ENCODE peak calls at places on chromosomes 16 and 17, in eight cellular contexts. G is breast epithelium, M is sigmoid colon, C is vagina, D is Panc1, E is HepG2, L is H1, V is esophagus muscularis mucosa. R is an unnamed sample.

GRCh38 chr16:19014456-19014855 is 30.7 kb downstream of the TMC7 start:
- DNase-seq in D (no peak), L (no peak), G (no peak), V (no peak), E (peak), M (no peak), C (no peak), R (no peak)

GRCh38 chr16:75374388-75374787 is 58.9 kb downstream of the CFDP1 start:
- DNase-seq in C (no peak), M (no peak), D (no peak), V (no peak), L (no peak), G (no peak), E (no peak), R (no peak)

GRCh38 chr16:8026450-8026849 is 563.9 kb downstream of the TMEM114 start:
- DNase-seq in V (no peak), G (no peak), M (no peak), D (no peak), E (no peak), L (peak), C (no peak), R (peak)

GRCh38 chr16:20291807-20292206 is 35.5 kb downstream of the GP2 start:
- DNase-seq in E (no peak), G (no peak), M (no peak), D (no peak), V (no peak), L (no peak), C (no peak), R (no peak)

GRCh38 chr17:1746975-1747543 is 4.4 kb downstream of the SERPINF2 start:
- DNase-seq in D (no peak), V (no peak), C (no peak), E (no peak), M (no peak), L (peak), G (peak), R (no peak)

GRCh38 chr17:49290690-49291326 is 60.2 kb upstream of the PHOSPHO1 start:
- DNase-seq in G (no peak), M (no peak), V (no peak), L (no peak), D (peak), C (no peak), E (peak), R (peak)

GRCh38 chr17:38509008-38509771 is 80.9 kb downstream of the ARHGAP23 start:
- DNase-seq in D (peak), M (peak), V (peak), C (no peak), G (peak), E (peak), L (peak), R (peak)

GRCh38 chr17:50075446-50076032 is 19.6 kb upstream of the PDK2 start:
- DNase-seq in L (no peak), D (no peak), M (no peak), V (no peak), C (no peak), E (no peak), G (no peak), R (no peak)

GRCh38 chr17:27552467-27552779 is 78.6 kb upstream of the LGALS9 start:
- DNase-seq in M (no peak), G (no peak), E (peak), L (no peak), V (no peak), C (no peak), D (no peak), R (no peak)

GRCh38 chr17:55351027-55351625 is 70.5 kb downstream of the MMD start:
- DNase-seq in M (no peak), D (no peak), V (no peak), L (no peak), G (no peak), E (no peak), C (no peak), R (no peak)

GRCh38 chr16:35146723-35147458 is 1687.5 kb downstream of the TP53TG3F start:
- DNase-seq in V (peak), L (no peak), E (no peak), M (no peak), D (no peak), G (no peak), C (no peak), R (no peak)

GRCh38 chr16:35142147-35142808 is 1682.9 kb downstream of the TP53TG3F start:
- DNase-seq in M (no peak), D (no peak), E (no peak), L (no peak), C (no peak), G (no peak), V (no peak), R (no peak)

GRCh38 chr16:35142809-35143192 is 1683.4 kb downstream of the TP53TG3F start:
- DNase-seq in C (no peak), V (no peak), D (no peak), L (no peak), E (no peak), M (no peak), G (no peak), R (no peak)

GRCh38 chr16:35146031-35146710 is 1686.8 kb downstream of the TP53TG3F start:
- DNase-seq in V (peak), L (no peak), D (no peak), M (no peak), E (no peak), G (no peak), C (no peak), R (no peak)

DNA sequence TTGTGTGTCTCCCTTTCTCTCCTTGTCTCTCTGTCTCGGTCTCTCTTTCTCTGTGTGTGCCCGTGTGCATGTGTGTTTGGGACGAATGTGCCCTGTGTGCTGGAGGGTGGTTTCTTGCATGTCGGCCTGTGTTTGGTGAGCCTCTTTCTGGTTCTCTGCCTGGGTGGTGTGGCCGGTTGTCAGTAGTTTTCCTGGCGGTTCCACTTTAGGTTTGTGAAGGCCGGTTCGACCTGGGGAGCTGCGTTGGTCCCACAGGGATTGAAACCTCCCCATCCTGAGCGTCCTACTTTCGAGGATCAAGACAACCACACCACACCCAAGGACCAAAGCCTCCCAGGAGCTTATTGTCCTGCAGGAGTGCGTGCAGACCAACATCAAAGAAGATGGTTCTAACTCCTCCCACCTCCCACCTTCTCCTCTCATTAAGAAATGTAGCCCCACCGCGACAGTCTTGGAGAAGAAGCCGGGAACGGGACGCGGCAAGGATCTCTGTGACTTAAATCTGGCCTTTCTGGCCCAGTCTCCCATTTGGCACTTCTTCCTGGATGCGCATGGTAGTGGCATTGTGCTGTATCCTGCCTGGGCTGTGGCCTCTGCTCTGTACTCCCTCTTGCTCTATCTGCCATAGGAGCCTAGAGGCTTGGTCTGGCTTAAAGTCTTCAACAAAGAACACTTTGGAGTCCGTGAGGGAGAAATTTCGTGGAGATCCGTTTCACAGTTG is 1685.0 kb downstream of the TP53TG3F start:
- DNase-seq in G (no peak), C (no peak), D (no peak), L (no peak), M (no peak), E (no peak), V (no peak), R (no peak)
- TF ChIP-seq POLR2AphosphoS5 in G (no peak), C (no peak), D (no peak), L (no peak), M (no peak), E (no peak), V (no peak), R (no peak)

DNA sequence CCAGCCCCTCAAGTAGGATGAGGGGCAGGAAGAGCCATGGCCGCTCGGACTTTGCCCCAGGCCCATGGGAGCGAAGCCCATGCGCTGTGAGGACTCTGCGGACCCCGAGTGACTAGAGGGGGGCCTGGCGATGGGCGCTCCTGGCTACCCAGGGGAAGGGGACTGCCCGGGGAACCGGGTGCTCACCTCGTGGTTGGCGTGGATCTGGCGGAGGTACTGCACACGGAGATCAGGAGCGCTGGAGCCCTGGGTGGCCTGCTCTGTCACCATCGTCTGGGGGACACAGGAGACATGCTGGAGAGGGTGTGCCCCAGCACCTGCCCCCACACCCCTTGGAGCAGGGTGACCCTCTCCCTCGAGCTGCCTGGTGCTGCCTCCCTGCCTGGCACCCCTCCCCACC is 11.0 kb downstream of the FAAP100 start:
- DNase-seq in V (no peak), C (no peak), E (no peak), G (no peak), L (no peak), D (no peak), M (no peak), R (no peak)
- TF ChIP-seq POLR2AphosphoS5 in V (no peak), C (no peak), E (no peak), G (no peak), L (no peak), D (peak), M (no peak), R (no peak)

DNA sequence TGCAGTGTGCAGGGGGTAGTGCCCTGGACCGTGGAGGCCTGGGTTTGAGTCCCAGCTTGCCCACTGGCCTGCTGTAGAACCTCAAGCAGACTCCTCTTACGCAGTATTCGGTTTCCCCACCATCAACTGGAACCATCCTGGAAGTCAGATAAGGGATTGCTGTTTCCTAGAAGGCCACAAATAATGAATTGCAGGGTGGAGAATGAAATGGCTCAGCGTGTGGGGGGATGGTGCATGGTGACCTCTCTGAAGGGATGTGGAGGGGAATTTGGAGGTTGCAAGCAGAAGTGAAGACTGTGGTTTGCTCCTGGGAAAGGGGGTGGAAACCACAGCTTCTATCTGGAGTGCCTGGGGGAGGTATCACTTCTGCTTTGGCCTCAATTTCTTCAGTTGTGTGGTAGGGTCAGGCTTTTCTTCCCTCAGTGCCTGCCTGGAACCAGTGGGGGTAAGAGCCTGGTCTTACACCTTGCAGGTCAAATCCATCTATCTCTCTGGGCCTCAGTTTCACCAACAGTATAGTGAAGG is 1.7 kb downstream of the ADGRG5 start:
- DNase-seq in D (no peak), V (no peak), C (peak), G (peak), M (no peak), L (peak), E (no peak), R (no peak)
- TF ChIP-seq POLR2AphosphoS5 in D (no peak), V (no peak), C (no peak), G (no peak), M (no peak), L (no peak), E (no peak), R (no peak)

GRCh38 chr17:66271512-66271911 is 30.9 kb upstream of the PRKCA start:
- DNase-seq in M (no peak), G (no peak), L (no peak), C (no peak), E (no peak), D (no peak), V (no peak), R (no peak)

GRCh38 chr17:66273391-66273722 is 29.1 kb upstream of the PRKCA start:
- DNase-seq in L (no peak), V (no peak), E (no peak), D (no peak), G (no peak), M (no peak), C (no peak), R (no peak)

GRCh38 chr17:66276328-66276937 is 26.0 kb upstream of the PRKCA start:
- DNase-seq in G (no peak), L (no peak), C (no peak), V (no peak), M (no peak), D (no peak), E (peak), R (no peak)

GRCh38 chr17:66272699-66273390 is 29.6 kb upstream of the PRKCA start:
- DNase-seq in G (no peak), E (no peak), C (no peak), M (peak), D (no peak), V (no peak), L (no peak), R (no peak)

DNA sequence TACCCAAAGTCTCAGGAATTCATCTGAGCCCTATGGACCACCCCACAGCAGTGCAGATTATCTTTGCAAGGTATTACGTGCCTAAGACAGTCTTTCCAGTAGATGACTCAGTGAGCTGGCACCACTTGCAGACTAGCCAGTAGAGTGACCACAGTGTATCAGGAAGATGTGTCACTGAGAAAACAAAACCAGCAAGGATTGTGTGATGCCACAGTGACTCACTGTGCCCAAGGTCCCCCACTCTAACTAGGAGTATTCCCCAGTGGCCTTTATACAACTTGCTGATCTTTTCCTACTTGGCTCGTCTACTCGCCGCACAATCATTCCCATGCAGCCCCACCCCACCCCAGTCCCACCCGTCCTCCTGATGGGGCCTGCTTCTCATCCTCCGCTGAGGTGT is 26.8 kb upstream of the PRKCA start:
- DNase-seq in E (peak), V (no peak), G (no peak), C (no peak), L (no peak), D (peak), M (no peak), R (no peak)
- TF ChIP-seq POLR2AphosphoS5 in E (no peak), V (no peak), G (no peak), C (no peak), L (no peak), D (peak), M (no peak), R (no peak)

GRCh38 chr17:19021622-19022083 is 17.1 kb upstream of the FAM83G start:
- DNase-seq in L (peak), V (no peak), G (no peak), C (no peak), M (no peak), E (no peak), D (no peak), R (no peak)

GRCh38 chr17:19022747-19023146 is 18.2 kb upstream of the FAM83G start:
- DNase-seq in C (no peak), G (no peak), M (no peak), L (no peak), E (no peak), V (no peak), D (no peak), R (no peak)

GRCh38 chr17:19022128-19022527 is 17.6 kb upstream of the FAM83G start:
- DNase-seq in C (no peak), V (no peak), L (no peak), D (no peak), M (no peak), G (no peak), E (no peak), R (no peak)

GRCh38 chr17:19023209-19023999 is 18.8 kb upstream of the FAM83G start:
- DNase-seq in C (no peak), G (no peak), D (no peak), E (no peak), L (no peak), M (no peak), V (no peak), R (no peak)

GRCh38 chr17:19024101-19025078 is 19.8 kb upstream of the FAM83G start:
- DNase-seq in E (no peak), D (no peak), G (no peak), M (peak), L (no peak), C (no peak), V (no peak), R (no peak)
- TF ChIP-seq POLR2AphosphoS5 in E (no peak), D (no peak), G (no peak), M (no peak), L (no peak), C (no peak), V (no peak), R (no peak)

DNA sequence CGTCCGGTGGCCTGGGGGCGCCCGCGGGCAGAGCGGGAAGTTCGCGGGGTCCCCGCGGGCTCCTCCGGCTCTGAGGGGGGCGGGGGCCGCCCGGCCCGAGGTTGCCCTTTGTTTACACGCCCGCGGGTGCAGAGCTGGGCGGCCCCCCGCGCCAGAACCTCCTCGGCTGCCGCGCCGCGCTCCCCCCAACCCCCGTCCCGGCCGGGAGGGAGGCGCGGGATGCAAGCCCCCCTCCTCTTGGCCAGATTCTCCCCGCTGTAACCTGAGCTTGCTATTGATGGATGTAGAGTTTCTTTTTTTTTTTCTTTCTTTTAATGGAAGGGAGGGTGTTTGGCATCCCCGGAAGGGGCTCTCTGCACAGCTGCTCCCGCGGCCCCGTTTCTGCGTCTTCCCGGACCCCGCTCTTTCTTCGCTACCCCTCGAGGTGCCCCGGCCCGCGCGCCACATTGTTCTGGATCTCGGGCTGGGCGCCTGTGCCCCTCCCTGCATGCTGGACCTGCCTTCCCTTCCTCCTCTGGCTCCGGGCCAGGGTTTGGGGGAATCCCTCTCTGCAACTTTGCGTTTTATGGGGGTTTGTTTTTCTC is 648 bp downstream of the CBX2 start:
- DNase-seq in E (no peak), V (no peak), L (peak), D (no peak), M (peak), C (no peak), G (no peak), R (no peak)
- TF ChIP-seq POLR2AphosphoS5 in E (no peak), V (no peak), L (no peak), D (no peak), M (no peak), C (no peak), G (no peak), R (peak)

DNA sequence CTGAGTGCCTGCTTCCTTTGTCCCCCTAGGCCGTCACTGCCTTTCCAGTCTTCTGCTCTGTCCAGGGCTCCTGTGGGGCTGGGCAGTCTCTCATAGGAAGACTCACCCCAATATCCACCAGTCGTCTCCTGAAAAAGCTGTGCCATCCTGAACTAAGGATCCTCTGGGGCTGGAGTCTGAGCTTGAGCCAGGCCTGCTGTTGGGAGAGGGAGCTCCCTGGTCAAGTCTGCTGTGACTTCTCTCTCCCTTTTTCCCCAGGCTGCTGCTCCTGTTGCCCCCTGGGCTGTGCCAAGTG is 973 bp downstream of the MT1H start:
- DNase-seq in D (no peak), M (no peak), E (no peak), V (no peak), C (no peak), L (no peak), G (no peak), R (no peak)
- TF ChIP-seq POLR2AphosphoS5 in D (no peak), M (no peak), E (no peak), V (no peak), C (no peak), L (no peak), G (no peak), R (no peak)